ENCODE peak calls at places on chromosomes 16 and 17, in four cellular contexts. U is lung, G is A549, D is mammary epithelial cell. S is an unnamed sample.
A peak's percentile ranks its signal among the peaks of the same experiment; 100 is the strongest.

GRCh38 chr16:3553138-3553923 is 23.9 kb downstream of the NLRC3 start:
- DNase-seq in D (no peak), U (no peak), G (no peak), S (no peak)

GRCh38 chr17:17439971-17440843 is 36.6 kb upstream of the MED9 start:
- DNase-seq in G (peak; percentile 73), D (peak; percentile 23), U (peak; percentile 79), S (peak; percentile 74)

GRCh38 chr16:58048914-58049696 is 23.6 kb downstream of the MMP15 start:
- DNase-seq in U (no peak), D (no peak), G (no peak), S (no peak)

GRCh38 chr17:50638572-50638850 is 3.8 kb downstream of the ABCC3 start:
- DNase-seq in G (peak; percentile 94), D (no peak), U (no peak), S (no peak)

GRCh38 chr17:79824893-79825579 is 14.2 kb downstream of the CBX4 start:
- DNase-seq in U (no peak), G (no peak), D (no peak), S (no peak)

GRCh38 chr17:20008242-20009051 is 712 bp upstream of the SPECC1 start:
- DNase-seq in U (peak; percentile 24), D (peak; percentile 21), G (peak; percentile 59), S (peak; percentile 19)

GRCh38 chr16:9184354-9184690 is 92.9 kb downstream of the HAPSTR1 start:
- DNase-seq in U (no peak), D (no peak), G (no peak), S (no peak)

GRCh38 chr16:73878616-73879015 is 418.0 kb upstream of the PSMD7 start:
- DNase-seq in D (peak; percentile 35), U (no peak), G (peak; percentile 27), S (no peak)

GRCh38 chr17:9228408-9229159 is 207.3 kb downstream of the NTN1 start:
- DNase-seq in G (no peak), U (no peak), D (peak; percentile 36), S (peak; percentile 30)

GRCh38 chr17:43033947-43034622 is 9.1 kb downstream of the RND2 start:
- DNase-seq in G (no peak), D (no peak), U (no peak), S (no peak)

GRCh38 chr16:19135896-19136438 is 22.2 kb downstream of the ITPRIPL2 start:
- DNase-seq in G (peak; percentile 67), U (peak; percentile 49), D (peak; percentile 64), S (no peak)

GRCh38 chr16:15899538-15900100 is 11.2 kb upstream of the CEP20 start:
- DNase-seq in D (peak; percentile 98), G (peak; percentile 95), U (peak; percentile 74), S (peak; percentile 63)

GRCh38 chr17:15947331-15947730 is 2.4 kb downstream of the ADORA2B start:
- DNase-seq in U (no peak), D (peak; percentile 90), G (no peak), S (no peak)

GRCh38 chr17:67477687-67478086 is 100.6 kb downstream of the PITPNC1 start:
- DNase-seq in U (no peak), G (no peak), D (peak; percentile 76), S (no peak)

GRCh38 chr17:30256756-30257506 is 21.4 kb upstream of the SLC6A4 start:
- DNase-seq in G (no peak), D (no peak), U (no peak), S (no peak)

GRCh38 chr17:63543822-63544420 is 6.4 kb upstream of the DCAF7 start:
- DNase-seq in U (no peak), G (no peak), D (no peak), S (no peak)

GRCh38 chr17:78315355-78316114 is 44.3 kb downstream of the SOCS3 start:
- DNase-seq in G (peak; percentile 99), U (peak; percentile 82), D (peak; percentile 94), S (peak; percentile 49)

GRCh38 chr17:59399914-59400313 is 68.5 kb downstream of the YPEL2 start:
- DNase-seq in G (no peak), U (no peak), D (no peak), S (no peak)

GRCh38 chr16:2190659-2191445 is 5.6 kb downstream of the CASKIN1 start:
- DNase-seq in G (no peak), D (no peak), U (no peak), S (no peak)

GRCh38 chr16:67936876-67937605 is 391 bp upstream of the PSMB10 start:
- DNase-seq in D (peak; percentile 64), U (peak; percentile 80), G (peak; percentile 56), S (peak; percentile 82)

DNA sequence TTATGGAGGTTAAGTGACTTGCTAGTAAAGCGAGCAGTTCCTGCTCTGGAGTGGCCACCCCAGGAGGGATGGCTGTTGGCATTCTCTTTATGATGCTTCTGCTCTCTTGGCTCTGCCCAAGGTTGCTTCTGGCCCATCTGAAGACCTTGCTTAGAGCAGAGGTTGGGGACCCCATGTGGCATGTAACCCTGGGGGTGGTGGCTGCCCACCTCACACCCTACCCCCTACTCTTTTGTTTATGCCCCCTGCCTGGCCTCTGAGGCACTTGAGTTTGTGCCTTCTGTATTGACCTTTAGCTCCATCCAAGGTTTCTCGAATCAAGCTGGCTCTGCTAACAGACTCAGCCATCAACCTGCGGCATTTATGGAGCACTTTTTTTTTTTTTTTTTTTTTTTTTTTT is 214.6 kb downstream of the MSI2 start:
- DNase-seq in D (no peak), U (no peak), G (no peak), S (no peak)
- H3K27ac ChIP-seq in D (no peak overlapping the region), U (no peak overlapping the region), G (no peak overlapping the region), S (no peak overlapping the region)

DNA sequence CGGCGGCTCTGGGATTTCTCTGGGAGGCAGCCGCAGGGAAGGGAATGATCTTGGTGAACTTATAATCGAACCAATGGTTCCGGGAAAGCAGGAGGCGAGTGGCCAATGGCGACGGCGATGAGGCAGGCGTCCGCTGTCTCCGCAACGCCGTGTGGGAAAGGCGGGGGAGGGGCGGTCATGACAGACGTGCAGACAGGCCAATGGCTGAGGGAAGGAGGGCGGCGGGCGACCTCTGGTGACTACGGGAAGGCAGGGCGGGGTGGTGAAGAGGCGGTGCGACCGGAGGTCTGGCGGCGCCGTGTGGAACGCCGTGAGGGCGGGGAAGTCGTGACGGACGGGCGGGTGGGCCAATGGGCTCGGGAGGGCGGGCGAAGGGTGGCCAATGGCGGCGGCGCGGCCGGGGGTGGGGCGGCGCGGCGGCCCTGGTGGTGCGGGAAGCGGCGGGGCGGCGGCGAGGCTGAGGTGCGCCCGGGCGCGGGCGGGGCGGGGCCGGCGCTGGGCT is at the start of gene RAB40C:
- DNase-seq in G (peak; percentile 93), D (peak; percentile 95), U (peak; percentile 99), S (peak; percentile 100)
- TF ChIP-seq CTCF in G (no peak), D (no peak), U (peak; percentile 6), S (peak; percentile 35)

DNA sequence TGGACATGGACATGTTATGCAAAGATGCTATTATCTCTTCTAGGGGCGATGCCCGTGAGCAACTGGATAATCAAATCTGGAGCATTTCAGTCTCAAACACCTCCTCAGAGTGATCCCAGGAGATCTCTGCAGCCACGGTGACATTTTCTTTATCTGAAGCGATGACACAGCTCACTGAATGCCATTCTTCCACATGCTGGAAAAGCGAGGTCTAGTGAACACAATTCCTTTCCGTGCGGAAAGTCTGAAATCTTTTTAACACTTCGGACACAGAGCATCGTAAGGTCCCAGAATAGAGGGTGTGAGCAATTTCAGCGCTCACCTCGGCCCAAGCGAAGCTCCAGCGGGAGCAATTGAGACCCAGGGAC is 531 bp upstream of the HASPIN start:
- DNase-seq in U (no peak), D (no peak), G (no peak), S (no peak)
- H3K27ac ChIP-seq in U (peak overlapping the region; percentile 85), D (peak overlapping the region; percentile 43), G (peak overlapping the region; percentile 88), S (peak overlapping the region; percentile 63)

GRCh38 chr17:41583137-41584127 is 3.3 kb downstream of the KRT14 start:
- DNase-seq in G (no peak), D (peak; percentile 75), U (no peak), S (peak; percentile 31)
- TF ChIP-seq CTCF in G (no peak), D (peak; percentile 17), U (no peak), S (no peak)

GRCh38 chr16:13127144-13127543 is 225.7 kb downstream of the SHISA9 start:
- DNase-seq in D (no peak), U (no peak), G (no peak), S (no peak)
- H3K27ac ChIP-seq in D (no peak overlapping the region), U (no peak overlapping the region), G (no peak overlapping the region), S (no peak overlapping the region)

GRCh38 chr16:87145181-87146176 is 171.7 kb downstream of the C16orf95 start:
- DNase-seq in U (no peak), G (no peak), D (peak; percentile 16), S (no peak)
- TF ChIP-seq CTCF in U (no peak), G (no peak), D (no peak), S (no peak)

GRCh38 chr17:57271821-57272220 is 15.5 kb downstream of the MSI2 start:
- DNase-seq in D (no peak), U (no peak), G (no peak), S (no peak)

GRCh38 chr17:57274162-57274561 is 17.8 kb downstream of the MSI2 start:
- DNase-seq in U (no peak), G (no peak), D (no peak), S (no peak)

GRCh38 chr17:57270801-57271245 is 14.5 kb downstream of the MSI2 start:
- DNase-seq in D (no peak), G (no peak), U (no peak), S (no peak)

GRCh38 chr17:57275365-57275764 is 19.0 kb downstream of the MSI2 start:
- DNase-seq in U (no peak), D (no peak), G (no peak), S (no peak)

GRCh38 chr17:57273471-57273870 is 17.1 kb downstream of the MSI2 start:
- DNase-seq in G (no peak), U (no peak), D (no peak), S (no peak)
- H3K27ac ChIP-seq in G (no peak overlapping the region), U (no peak overlapping the region), D (no peak overlapping the region), S (no peak overlapping the region)